ENCODE peak calls at places on chromosomes 11 and 22, in ten cellular contexts. E is AG09309, I is right atrium auricular region, J is suprapubic skin, U is fibroblast of pulmonary artery, R is mesothelial cell of epicardium, P is tibial artery, F is RWPE1, G is NB4, S is type B pancreatic cell. K is an unnamed sample.

GRCh38 chr11:103849366-103849765 is 187.1 kb upstream of the DDI1 start:
- DNase-seq in F (no peak), S (no peak), G (no peak), P (no peak), J (no peak), R (no peak), E (no peak), U (peak; percentile 32), I (no peak), K (no peak)

GRCh38 chr22:33493476-33494205 is 426.6 kb downstream of the LARGE1 start:
- DNase-seq in R (no peak), F (no peak), E (no peak), J (no peak), U (no peak), S (no peak), P (no peak), I (no peak), G (no peak), K (no peak)

GRCh38 chr11:113553235-113553634 is 78.0 kb upstream of the DRD2 start:
- DNase-seq in G (no peak), R (no peak), J (no peak), S (no peak), E (peak; percentile 98), F (peak; percentile 71), I (no peak), U (peak; percentile 89), P (peak; percentile 71), K (peak; percentile 92)

GRCh38 chr11:94183886-94184264 is 55.2 kb downstream of the PANX1 start:
- DNase-seq in I (peak; percentile 84), E (no peak), G (peak; percentile 73), R (peak; percentile 34), P (no peak), S (no peak), J (no peak), U (peak; percentile 68), F (peak; percentile 55), K (no peak)

GRCh38 chr22:48959496-48959895 is 868.2 kb downstream of the BRD1 start:
- DNase-seq in I (peak; percentile 38), S (peak; percentile 29), G (no peak), P (peak; percentile 16), U (no peak), R (peak; percentile 2), J (peak; percentile 35), E (no peak), F (no peak), K (peak; percentile 46)

GRCh38 chr22:41041532-41041931 is 50.9 kb upstream of the EP300 start:
- DNase-seq in S (no peak), G (no peak), J (no peak), E (no peak), P (no peak), U (no peak), I (no peak), F (no peak), R (no peak), K (no peak)

GRCh38 chr11:35583126-35583525 is 35.1 kb upstream of the FJX1 start:
- DNase-seq in S (no peak), U (peak; percentile 46), J (no peak), I (no peak), R (no peak), E (no peak), P (no peak), G (no peak), F (no peak), K (no peak)

GRCh38 chr22:33579448-33580093 is 340.7 kb downstream of the LARGE1 start:
- DNase-seq in F (peak; percentile 0), U (peak; percentile 53), G (peak; percentile 60), P (no peak), I (peak; percentile 73), R (no peak), J (no peak), S (no peak), E (peak; percentile 1), K (peak; percentile 87)

GRCh38 chr22:48475661-48476345 is 1351.9 kb downstream of the BRD1 start:
- DNase-seq in P (no peak), S (peak; percentile 25), I (no peak), U (no peak), J (peak; percentile 37), F (no peak), G (no peak), E (no peak), R (no peak), K (peak; percentile 80)

GRCh38 chr11:95922536-95923440 is 1.1 kb downstream of the MTMR2 start:
- DNase-seq in S (no peak), U (peak; percentile 26), G (peak; percentile 45), R (no peak), F (no peak), J (no peak), P (no peak), E (no peak), I (no peak), K (no peak)

GRCh38 chr11:114909866-114910265 is 231.5 kb downstream of the NXPE2 start:
- DNase-seq in R (no peak), J (no peak), E (no peak), U (no peak), F (no peak), S (no peak), I (no peak), P (no peak), G (no peak), K (no peak)

GRCh38 chr11:41659990-41660389 is 200.5 kb upstream of the LRRC4C start:
- DNase-seq in P (no peak), R (no peak), F (no peak), U (peak; percentile 25), J (no peak), I (no peak), G (no peak), S (no peak), E (no peak), K (no peak)

GRCh38 chr11:35617687-35618496 is at the start of gene FJX1:
- DNase-seq in R (peak; percentile 61), I (peak; percentile 78), S (peak; percentile 82), F (peak; percentile 90), G (peak; percentile 20), J (peak; percentile 68), U (peak; percentile 93), P (peak; percentile 68), E (peak; percentile 64), K (peak; percentile 90)

GRCh38 chr11:110301577-110301976 is 5.2 kb upstream of the RDX start:
- DNase-seq in P (no peak), F (no peak), I (no peak), R (no peak), G (no peak), S (no peak), E (no peak), U (no peak), J (no peak), K (no peak)

GRCh38 chr11:10938231-10938630 is 80.4 kb upstream of the ZBED5 start:
- DNase-seq in S (no peak), J (no peak), F (no peak), E (no peak), R (no peak), U (no peak), G (no peak), P (no peak), I (no peak), K (no peak)

GRCh38 chr22:31639640-31640039 is 22.4 kb downstream of the PISD start:
- DNase-seq in I (no peak), R (no peak), E (no peak), P (no peak), S (no peak), J (no peak), G (no peak), U (no peak), F (no peak), K (no peak)

DNA sequence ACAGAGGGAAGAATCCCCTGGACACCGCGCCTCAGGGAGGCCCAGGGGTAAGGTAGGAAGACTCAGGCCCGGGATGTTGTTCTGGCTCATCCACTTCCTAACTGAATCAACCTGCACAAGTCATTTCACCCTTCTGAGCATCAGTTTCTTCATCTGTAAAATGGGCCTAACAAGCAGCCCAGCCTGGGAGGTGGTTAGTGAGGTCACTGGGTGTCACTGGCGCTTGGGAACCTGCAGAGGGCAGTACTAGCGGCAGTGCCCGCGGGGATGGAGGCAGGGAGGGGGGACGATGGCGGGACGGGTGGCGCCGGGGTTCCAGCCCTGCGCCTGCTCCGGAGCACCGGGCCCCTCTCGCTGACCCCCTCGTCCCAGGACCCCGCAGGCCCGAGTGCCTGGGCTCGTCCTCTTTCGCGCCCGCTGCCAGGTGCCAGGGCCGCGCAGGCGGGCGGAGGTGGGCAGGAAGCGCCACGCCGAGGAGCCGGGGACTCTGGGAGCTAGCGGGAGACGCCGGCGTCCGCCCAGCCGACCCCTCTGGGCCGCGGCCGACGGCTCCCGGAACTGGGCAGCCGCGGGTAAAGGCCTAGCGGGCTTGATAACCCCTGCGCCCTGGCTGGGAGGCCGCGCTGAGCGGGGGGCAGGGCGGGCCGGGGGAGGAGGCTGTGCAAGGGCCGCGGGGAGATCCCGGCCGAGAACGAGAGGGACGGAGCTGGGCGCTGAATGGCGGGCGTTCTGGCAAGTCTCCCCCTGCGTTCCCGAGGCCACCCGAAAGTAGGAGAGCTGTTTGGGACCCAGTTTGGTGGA is at the start of gene NLRX1:
- DNase-seq in U (peak; percentile 84), P (peak; percentile 91), F (peak; percentile 82), I (peak; percentile 86), G (peak; percentile 92), R (peak; percentile 45), S (peak; percentile 83), J (peak; percentile 91), E (peak; percentile 59), K (peak; percentile 93)
- TF ChIP-seq CTCF in U (peak; percentile 77), P (peak; percentile 85), F (peak; percentile 93), I (peak; percentile 88), G (peak; percentile 95), R (peak; percentile 49), S (peak; percentile 84), J (peak; percentile 55), E (peak; percentile 90), K (peak; percentile 73)

GRCh38 chr22:22910272-22911240 is 22.9 kb downstream of the IGLL5 start:
- DNase-seq in U (no peak), E (no peak), S (no peak), R (no peak), J (no peak), I (no peak), P (no peak), F (no peak), G (no peak), K (no peak)
- TF ChIP-seq CTCF in U (no peak), E (no peak), S (no peak), R (no peak), J (no peak), I (no peak), P (no peak), F (no peak), G (no peak), K (no peak)

DNA sequence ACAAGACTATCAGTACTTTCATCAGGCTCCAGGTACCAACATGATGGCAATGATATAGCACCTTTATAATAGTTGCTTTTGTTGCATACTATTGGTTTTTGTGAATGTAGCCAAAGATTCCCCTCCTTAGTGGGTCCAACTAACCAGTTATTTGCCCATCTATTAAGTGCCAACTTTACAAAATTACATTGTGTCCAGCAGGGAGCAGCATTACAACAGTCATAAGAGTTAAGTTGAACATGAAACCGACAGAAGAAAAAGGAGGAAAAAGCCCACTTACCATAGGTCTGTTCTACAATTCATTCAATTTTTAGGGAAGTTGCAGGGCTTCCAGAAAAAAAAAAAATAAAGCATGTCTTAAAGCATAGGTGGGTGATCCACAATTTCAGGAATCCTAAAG is 21.6 kb downstream of the IMMP1L start:
- DNase-seq in P (no peak), F (no peak), G (peak; percentile 57), U (peak; percentile 85), E (peak; percentile 10), I (no peak), R (no peak), S (no peak), J (no peak), K (no peak)
- TF ChIP-seq CTCF in P (peak; percentile 9), F (peak; percentile 21), G (peak; percentile 5), U (peak; percentile 51), E (peak; percentile 44), I (no peak), R (peak; percentile 32), S (peak; percentile 66), J (no peak), K (peak; percentile 65)

GRCh38 chr11:61290905-61291690 is 4.0 kb downstream of the VWCE start:
- DNase-seq in E (no peak), S (no peak), J (no peak), F (no peak), P (no peak), G (peak; percentile 52), R (no peak), I (no peak), U (no peak), K (no peak)
- TF ChIP-seq CTCF in E (no peak), S (no peak), J (no peak), F (no peak), P (no peak), G (peak; percentile 63), R (no peak), I (no peak), U (peak; percentile 1), K (no peak)